ENCODE peak calls at places on chromosome 14, in four cellular contexts. N, M, L and K are unnamed samples.

GRCh38 chr14:94376976-94377865 is 11.2 kb downstream of the SERPINA1 start:
- DNase-seq in M (no peak), L (no peak), N (no peak), K (no peak)

GRCh38 chr14:74574706-74575105 is 37.3 kb downstream of the LTBP2 start:
- DNase-seq in N (no peak), M (no peak), L (no peak), K (no peak)

GRCh38 chr14:39558525-39558924 is 126.3 kb upstream of the FBXO33 start:
- DNase-seq in L (no peak), M (no peak), N (no peak), K (no peak)

GRCh38 chr14:86639146-86639545 is 1109.2 kb downstream of the FLRT2 start:
- DNase-seq in M (no peak), N (no peak), L (no peak), K (no peak)

GRCh38 chr14:92397140-92397815 is 74.3 kb downstream of the SLC24A4 start:
- DNase-seq in N (no peak), L (no peak), M (peak), K (peak)

GRCh38 chr14:93276031-93276716 is 56.7 kb downstream of the BTBD7 start:
- DNase-seq in L (no peak), M (no peak), N (no peak), K (no peak)

GRCh38 chr14:55374771-55375170 is 36.9 kb downstream of the ATG14 start:
- DNase-seq in M (no peak), N (no peak), L (no peak), K (no peak)

GRCh38 chr14:68968051-68968450 is 11.1 kb downstream of the ACTN1 start:
- DNase-seq in N (no peak), L (no peak), M (no peak), K (no peak)

GRCh38 chr14:62015945-62016344 is 253.7 kb downstream of the SNAPC1 start:
- DNase-seq in L (no peak), N (no peak), M (no peak), K (peak)

GRCh38 chr14:59022144-59022543 is 166.3 kb upstream of the DAAM1 start:
- DNase-seq in N (no peak), M (peak), L (no peak), K (no peak)

GRCh38 chr14:69877492-69877891 is 1.7 kb upstream of the SMOC1 start:
- DNase-seq in N (no peak), M (peak), L (no peak), K (no peak)

GRCh38 chr14:91511014-91511466 is 930 bp upstream of the PPP4R3A start:
- DNase-seq in N (no peak), L (no peak), M (peak), K (no peak)

GRCh38 chr14:22296722-22297121 is 292.3 kb downstream of the DAD1 start:
- DNase-seq in M (peak), L (no peak), N (peak), K (no peak)

GRCh38 chr14:93095742-93096510 is 19.8 kb downstream of the ITPK1 start:
- DNase-seq in M (no peak), L (no peak), N (no peak), K (no peak)

GRCh38 chr14:60485057-60485599 is 735 bp downstream of the C14orf39 start:
- DNase-seq in N (no peak), M (no peak), L (no peak), K (no peak)

GRCh38 chr14:68784995-68785816 is 7.7 kb downstream of the ZFP36L1 start:
- DNase-seq in M (peak), L (no peak), N (no peak), K (no peak)

GRCh38 chr14:44163946-44164345 is 343.1 kb downstream of the FSCB start:
- DNase-seq in N (no peak), M (no peak), L (no peak), K (no peak)

GRCh38 chr14:100475268-100475667 is 111.9 kb downstream of the BEGAIN start:
- DNase-seq in L (no peak), N (no peak), M (no peak), K (no peak)
- H3K27ac ChIP-seq in L (no peak), N (no peak), M (peak), K (no peak)

GRCh38 chr14:67620217-67620789 is 583 bp downstream of the ARG2 start:
- DNase-seq in L (no peak), M (no peak), N (no peak), K (no peak)
- H3K27ac ChIP-seq in L (peak), M (peak), N (no peak), K (peak)

DNA sequence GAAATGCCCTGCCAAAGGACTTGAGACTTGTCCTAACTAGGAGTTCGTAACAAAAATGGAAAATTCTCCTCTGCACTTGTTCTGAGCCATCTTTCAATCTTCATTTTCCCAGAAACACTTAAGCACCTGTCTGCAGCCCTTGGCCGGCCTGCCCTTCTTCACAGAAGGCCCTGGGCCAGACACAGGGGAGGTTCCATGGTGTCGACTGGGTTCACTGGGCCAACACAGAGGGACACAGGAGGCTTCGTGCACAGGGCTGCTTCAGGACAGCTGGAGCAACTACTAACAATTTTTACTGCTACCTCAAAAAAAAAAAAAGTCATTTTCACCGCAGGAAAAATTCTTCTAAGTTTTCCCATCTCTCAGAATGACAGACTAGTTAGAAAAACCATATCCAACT is 19.6 kb downstream of the NID2 start:
- DNase-seq in M (no peak), L (no peak), N (no peak), K (no peak)
- H3K27ac ChIP-seq in M (no peak), L (no peak), N (no peak), K (no peak)

GRCh38 chr14:64220466-64220865 is 73.7 kb downstream of the ESR2 start:
- DNase-seq in M (no peak), L (peak), N (no peak), K (no peak)
- H3K27ac ChIP-seq in M (no peak), L (peak), N (no peak), K (no peak)

DNA sequence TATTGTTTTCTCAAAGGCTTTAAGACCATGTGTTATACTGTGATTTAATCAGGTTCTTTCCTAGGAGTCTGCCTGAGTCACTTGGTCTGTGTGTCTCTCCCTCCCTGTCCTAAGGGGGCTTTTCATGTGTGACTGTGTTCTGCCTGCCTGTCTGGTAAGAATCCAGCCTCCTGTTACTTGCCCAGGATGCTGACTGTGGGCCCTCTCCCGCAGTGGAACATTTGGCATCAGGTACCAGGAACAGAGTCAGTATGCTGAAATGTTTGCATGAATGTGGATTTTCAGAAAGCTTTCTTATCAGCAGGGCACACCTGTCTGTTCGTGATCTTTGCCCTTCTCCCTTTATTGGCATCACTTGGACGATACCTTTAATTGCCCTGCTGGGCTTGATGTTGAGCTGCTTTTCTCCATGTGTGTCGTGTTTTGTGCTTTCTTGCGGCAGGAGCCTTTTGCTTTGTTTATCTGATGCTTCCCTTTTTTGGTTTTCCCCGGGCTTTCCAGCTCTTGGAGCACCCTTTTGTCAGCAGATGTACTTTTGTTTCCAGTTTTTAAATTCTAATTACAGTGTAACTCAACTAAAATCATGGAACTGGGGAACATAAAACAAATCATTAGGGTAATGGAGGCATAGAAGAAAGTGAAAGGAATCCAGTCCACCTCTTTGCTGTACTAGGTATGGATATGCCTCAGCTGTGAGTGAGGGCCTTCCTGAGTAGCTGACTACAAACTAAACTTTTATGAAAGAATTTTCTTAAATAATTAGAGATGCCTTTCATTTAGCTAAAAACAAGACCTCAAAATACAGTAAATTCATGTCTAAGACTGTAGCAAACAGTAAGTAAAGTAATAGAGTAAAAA is 72.5 kb downstream of the TRAF3 start:
- DNase-seq in L (no peak), N (no peak), M (no peak), K (no peak)
- H3K27ac ChIP-seq in L (no peak), N (peak), M (peak), K (no peak)

DNA sequence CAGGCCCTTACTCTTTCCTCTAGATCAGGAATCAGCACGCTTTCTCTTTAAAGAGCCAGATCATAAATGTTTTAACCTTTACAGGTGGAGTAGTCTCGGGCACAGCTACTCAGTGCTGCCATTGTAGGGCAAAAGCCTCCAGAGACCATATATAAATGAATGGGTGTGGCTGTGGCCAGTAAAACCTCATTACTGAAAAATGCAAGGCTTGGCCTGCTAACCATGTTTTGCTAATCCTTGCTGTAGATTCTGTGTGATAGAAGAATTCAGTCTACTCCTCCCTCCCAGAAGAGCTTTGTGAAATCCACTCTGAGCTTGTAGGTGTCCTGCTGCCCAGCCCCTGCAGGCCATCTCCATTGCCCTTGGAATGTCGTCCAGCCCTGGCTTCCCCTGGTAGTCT is 58.1 kb downstream of the HSP90AA1 start:
- DNase-seq in M (no peak), N (peak), L (no peak), K (peak)
- H3K27ac ChIP-seq in M (no peak), N (peak), L (no peak), K (peak)

DNA sequence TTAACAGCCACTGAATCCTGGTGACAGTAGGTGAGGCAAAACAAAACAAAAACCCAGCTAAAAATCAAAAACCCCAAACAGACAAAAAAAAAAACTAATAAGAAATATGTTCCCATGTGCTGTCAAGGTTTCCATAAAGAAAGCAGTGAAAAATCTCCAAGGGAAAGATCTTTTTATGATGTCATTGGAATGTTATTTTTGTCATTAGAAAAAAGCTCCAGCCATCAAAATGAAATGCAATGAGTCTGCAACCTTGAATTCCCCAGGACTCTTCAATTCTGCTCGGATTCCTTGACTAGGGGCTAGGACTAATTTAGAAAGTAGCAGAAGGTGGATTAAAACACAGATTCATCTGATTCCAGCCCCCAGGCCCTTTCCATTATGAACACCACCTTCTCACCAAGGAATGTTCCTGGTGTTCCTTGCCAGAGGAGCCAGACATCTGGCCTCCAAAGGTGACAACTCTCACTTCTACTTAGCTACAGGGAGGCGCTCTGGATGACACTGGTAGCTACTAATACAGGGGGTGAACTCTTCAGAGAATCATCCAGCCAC is 6.0 kb upstream of the PCNX1 start:
- DNase-seq in N (no peak), L (no peak), M (no peak), K (no peak)
- H3K27ac ChIP-seq in N (peak), L (no peak), M (no peak), K (no peak)

DNA sequence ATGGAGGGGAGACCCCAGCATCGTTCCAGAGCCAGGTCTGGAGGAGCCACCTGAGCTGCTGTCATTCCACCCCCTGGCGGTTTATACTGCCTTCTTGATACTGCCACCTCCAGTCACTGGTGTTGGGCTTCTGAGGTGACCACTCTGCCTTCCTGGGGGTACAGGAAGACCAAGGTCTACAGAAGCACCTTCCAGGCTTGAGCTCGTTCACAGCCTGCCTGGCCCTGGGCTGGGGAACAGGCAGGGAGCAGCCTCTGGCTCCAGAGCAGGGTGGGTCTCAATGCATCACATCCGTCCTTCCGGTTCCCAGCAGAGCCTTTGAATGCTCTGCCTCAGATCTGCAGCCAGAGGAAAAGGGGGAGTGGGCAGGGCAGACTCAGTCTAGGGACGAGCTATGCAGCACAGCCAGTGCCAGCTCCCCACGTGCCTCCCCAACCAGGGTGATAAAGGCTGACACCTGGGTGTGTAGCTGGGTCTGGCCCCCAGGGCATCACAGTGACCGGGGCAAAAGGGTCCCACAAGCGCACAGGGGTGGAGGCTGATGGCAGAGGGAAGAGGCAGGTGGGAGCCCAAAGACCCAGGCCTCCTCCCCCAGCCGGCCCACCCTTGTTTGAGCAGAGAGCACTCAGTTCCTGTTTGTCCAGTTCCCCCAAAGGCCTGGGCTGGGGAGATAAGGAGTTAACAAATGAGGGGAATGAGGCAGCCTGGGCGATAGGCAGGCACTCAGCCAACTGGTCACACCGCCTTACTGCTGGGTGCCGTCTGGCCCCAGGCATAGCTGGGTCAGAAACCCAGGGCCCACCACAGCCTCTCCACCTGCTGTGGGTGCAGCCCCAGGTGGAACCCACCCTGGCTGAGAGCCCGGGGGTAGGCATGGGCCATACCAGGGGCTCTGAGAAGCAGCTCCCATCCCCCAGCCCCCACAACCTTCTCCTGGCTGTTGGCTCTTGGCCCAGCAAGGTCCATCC is 17.1 kb downstream of the DEGS2 start:
- DNase-seq in L (peak), M (no peak), N (no peak), K (no peak)
- H3K27ac ChIP-seq in L (no peak), M (peak), N (no peak), K (no peak)